ENCODE peak calls at places on chromosomes 2 and 18, in eight cellular contexts. G, O, M, H, A, C, R and E are unnamed samples.

GRCh38 chr2:100800910-100801309 is 19.0 kb upstream of the NPAS2 start:
- DNase-seq in G (no peak), O (no peak), M (no peak), H (no peak), A (no peak), C (no peak), R (no peak), E (no peak)

GRCh38 chr2:38178556-38179419 is 102.8 kb upstream of the CYP1B1 start:
- DNase-seq in G (no peak), O (peak; percentile 82), M (peak; percentile 57), H (no peak), A (no peak), C (no peak), R (peak; percentile 92), E (no peak)

GRCh38 chr2:68231061-68231372 is 21.3 kb downstream of the PPP3R1 start:
- DNase-seq in G (no peak), O (no peak), M (peak; percentile 25), H (no peak), A (no peak), C (no peak), R (no peak), E (no peak)

GRCh38 chr2:176461098-176461497 is 191.9 kb downstream of the MTX2 start:
- DNase-seq in G (no peak), O (no peak), M (peak; percentile 13), H (no peak), A (no peak), C (no peak), R (peak; percentile 89), E (no peak)

GRCh38 chr2:104539649-104540048 is 314.3 kb upstream of the POU3F3 start:
- DNase-seq in G (no peak), O (no peak), M (no peak), H (no peak), A (no peak), C (no peak), R (no peak), E (no peak)

GRCh38 chr2:43348904-43349725 is 122.7 kb upstream of the ZFP36L2 start:
- DNase-seq in G (no peak), O (no peak), M (no peak), H (no peak), A (no peak), C (no peak), R (peak; percentile 46), E (no peak)

GRCh38 chr2:97871096-97871780 is 124.5 kb downstream of the TMEM131 start:
- DNase-seq in G (no peak), O (no peak), M (peak; percentile 3), H (peak; percentile 55), A (no peak), C (no peak), R (peak; percentile 85), E (no peak)

GRCh38 chr2:152694161-152694661 is 23.1 kb downstream of the PRPF40A start:
- DNase-seq in G (no peak), O (peak; percentile 58), M (no peak), H (peak; percentile 39), A (no peak), C (peak; percentile 35), R (peak; percentile 62), E (no peak)

GRCh38 chr2:226447896-226448295 is 351.7 kb downstream of the IRS1 start:
- DNase-seq in G (no peak), O (no peak), M (no peak), H (no peak), A (no peak), C (no peak), R (peak; percentile 52), E (no peak)

GRCh38 chr2:119062179-119062578 is 96.4 kb downstream of the C1QL2 start:
- DNase-seq in G (no peak), O (no peak), M (no peak), H (no peak), A (no peak), C (no peak), R (no peak), E (no peak)

GRCh38 chr2:173652731-173653426 is 298.2 kb downstream of the CDCA7 start:
- DNase-seq in G (no peak), O (peak; percentile 56), M (peak; percentile 48), H (peak; percentile 87), A (no peak), C (no peak), R (peak; percentile 96), E (peak; percentile 36)

GRCh38 chr2:235644191-235644590 is 150.3 kb downstream of the AGAP1 start:
- DNase-seq in G (no peak), O (no peak), M (no peak), H (no peak), A (no peak), C (no peak), R (peak; percentile 79), E (no peak)

GRCh38 chr18:60452424-60452823 is 79.8 kb upstream of the MC4R start:
- DNase-seq in G (no peak), O (no peak), M (no peak), H (no peak), A (no peak), C (no peak), R (peak; percentile 85), E (no peak)

GRCh38 chr2:127657232-127657595 is 11.3 kb downstream of the GPR17 start:
- DNase-seq in G (no peak), O (no peak), M (no peak), H (no peak), A (peak; percentile 81), C (no peak), R (no peak), E (no peak)

GRCh38 chr2:111982822-111983221 is 72.2 kb upstream of the TMEM87B start:
- DNase-seq in G (no peak), O (no peak), M (no peak), H (no peak), A (no peak), C (no peak), R (no peak), E (no peak)

GRCh38 chr2:107525420-107525819 is 301.3 kb upstream of the RGPD4 start:
- DNase-seq in G (no peak), O (no peak), M (no peak), H (no peak), A (no peak), C (no peak), R (peak; percentile 42), E (no peak)

GRCh38 chr2:104936504-104936903 is 82.6 kb downstream of the POU3F3 start:
- DNase-seq in G (no peak), O (no peak), M (no peak), H (no peak), A (no peak), C (no peak), R (no peak), E (no peak)

GRCh38 chr2:240851078-240851861 is 17.4 kb upstream of the AGXT start:
- DNase-seq in G (peak; percentile 5), O (peak; percentile 95), M (peak; percentile 80), H (peak; percentile 73), A (peak; percentile 94), C (peak; percentile 65), R (peak; percentile 74), E (peak; percentile 84)

GRCh38 chr2:189549440-189549832 is 31.1 kb downstream of the SLC40A1 start:
- DNase-seq in G (no peak), O (no peak), M (peak; percentile 77), H (no peak), A (no peak), C (no peak), R (peak; percentile 32), E (no peak)

GRCh38 chr2:39488450-39488849 is 51.4 kb upstream of the MAP4K3 start:
- DNase-seq in G (no peak), O (peak; percentile 91), M (peak; percentile 84), H (no peak), A (no peak), C (no peak), R (peak; percentile 89), E (no peak)

GRCh38 chr2:199977984-199978415 is 22.6 kb downstream of the MAIP1 start:
- DNase-seq in G (no peak), O (no peak), M (peak; percentile 11), H (peak; percentile 78), A (no peak), C (no peak), R (peak; percentile 81), E (no peak)

GRCh38 chr2:240981273-240981672 is 17.1 kb upstream of the SNED1 start:
- DNase-seq in G (no peak), O (no peak), M (no peak), H (no peak), A (peak; percentile 28), C (no peak), R (peak; percentile 49), E (no peak)

GRCh38 chr2:232888099-232888836 is 18.2 kb downstream of the SNORC start:
- DNase-seq in G (no peak), O (no peak), M (no peak), H (no peak), A (peak; percentile 57), C (no peak), R (no peak), E (no peak)

GRCh38 chr18:58541137-58541788 is 87.6 kb downstream of the ALPK2 start:
- DNase-seq in G (no peak), O (no peak), M (peak; percentile 29), H (no peak), A (no peak), C (no peak), R (peak; percentile 49), E (no peak)

GRCh38 chr2:20225294-20226151 is 593 bp upstream of the SDC1 start:
- DNase-seq in G (peak; percentile 26), O (peak; percentile 76), M (peak; percentile 61), H (peak; percentile 71), A (peak; percentile 86), C (peak; percentile 19), R (peak; percentile 64), E (peak; percentile 62)

GRCh38 chr2:66439291-66440010 is 4.5 kb downstream of the MEIS1 start:
- DNase-seq in G (no peak), O (peak; percentile 57), M (no peak), H (no peak), A (peak; percentile 81), C (no peak), R (peak; percentile 62), E (no peak)

GRCh38 chr2:168002021-168002553 is 245.3 kb downstream of the STK39 start:
- DNase-seq in G (no peak), O (no peak), M (peak; percentile 10), H (peak; percentile 9), A (no peak), C (no peak), R (peak; percentile 59), E (no peak)

GRCh38 chr2:26570083-26570430 is 71.1 kb downstream of the CIB4 start:
- DNase-seq in G (no peak), O (no peak), M (no peak), H (no peak), A (peak; percentile 56), C (no peak), R (no peak), E (no peak)

GRCh38 chr2:19733951-19734425 is 167.8 kb downstream of the TTC32 start:
- DNase-seq in G (no peak), O (no peak), M (no peak), H (no peak), A (no peak), C (no peak), R (peak; percentile 76), E (no peak)

GRCh38 chr2:176160251-176161040 is 3.3 kb downstream of the HOXD3 start:
- DNase-seq in G (no peak), O (peak; percentile 49), M (no peak), H (no peak), A (no peak), C (no peak), R (no peak), E (no peak)

GRCh38 chr2:196464311-196464710 is 175.2 kb upstream of the CCDC150 start:
- DNase-seq in G (no peak), O (no peak), M (no peak), H (no peak), A (no peak), C (no peak), R (no peak), E (no peak)